ENCODE peak calls at places on chromosome 21, in six cellular contexts. Z is effector memory CD4-positive, alpha-beta T cell; H is ovary; K is CD8-positive, alpha-beta memory T cell; I is sigmoid colon; S is right cardiac atrium. G is an unnamed sample. For H3K9me3 and H3K4me1, the result is how much of the 10 kb centered on the place peaks cover.

GRCh38 chr21:32534113-32534512 is 51.2 kb downstream of the TCP10L start:
- DNase-seq in Z (no peak), H (no peak), K (no peak), I (no peak), S (no peak), G (no peak)

GRCh38 chr21:34522284-34522683 is 10.3 kb upstream of the KCNE1 start:
- DNase-seq in Z (no peak), H (no peak), K (no peak), I (no peak), S (no peak), G (no peak)

GRCh38 chr21:35256468-35256988 is 207.4 kb upstream of the RUNX1 start:
- DNase-seq in Z (no peak), H (peak), K (no peak), I (peak), S (peak), G (peak)

GRCh38 chr21:33640697-33641338 is 723 bp downstream of the CRYZL1 start:
- DNase-seq in Z (no peak), H (no peak), K (no peak), I (no peak), S (no peak), G (no peak)

GRCh38 chr21:37986000-37986399 is 69.7 kb upstream of the KCNJ6 start:
- DNase-seq in Z (no peak), H (no peak), K (no peak), I (no peak), S (no peak), G (no peak)

GRCh38 chr21:25568230-25568629 is 39.1 kb downstream of the MRPL39 start:
- DNase-seq in Z (no peak), H (peak), K (peak), I (peak), S (peak), G (peak)

GRCh38 chr21:43301424-43302355 is 125.2 kb downstream of the SIK1 start:
- DNase-seq in Z (no peak), H (no peak), K (no peak), I (no peak), S (peak), G (no peak)

GRCh38 chr21:43763901-43764523 is 12.1 kb downstream of the CSTB start:
- DNase-seq in Z (no peak), H (no peak), K (no peak), I (no peak), S (peak), G (no peak)

GRCh38 chr21:34892196-34892595 is 156.9 kb downstream of the RUNX1 start:
- DNase-seq in Z (no peak), H (no peak), K (peak), I (no peak), S (no peak), G (no peak)

GRCh38 chr21:44259082-44259705 is 2.5 kb downstream of the DNMT3L start:
- DNase-seq in Z (no peak), H (no peak), K (no peak), I (no peak), S (no peak), G (no peak)

GRCh38 chr21:34553199-34553952 is 41.4 kb upstream of the KCNE1 start:
- DNase-seq in Z (no peak), H (no peak), K (no peak), I (no peak), S (no peak), G (no peak)

GRCh38 chr21:35637431-35637830 is 422.9 kb downstream of the SETD4 start:
- DNase-seq in Z (no peak), H (no peak), K (no peak), I (no peak), S (no peak), G (no peak)

GRCh38 chr21:15121655-15122120 is 56.9 kb upstream of the NRIP1 start:
- DNase-seq in Z (no peak), H (peak), K (no peak), I (no peak), S (peak), G (peak)

GRCh38 chr21:34736116-34736870 is 67.5 kb downstream of the CLIC6 start:
- DNase-seq in Z (no peak), H (no peak), K (no peak), I (no peak), S (no peak), G (no peak)

GRCh38 chr21:34190576-34191301 is 117.4 kb downstream of the MRPS6 start:
- DNase-seq in Z (no peak), H (no peak), K (no peak), I (no peak), S (no peak), G (no peak)

GRCh38 chr21:31459457-31459856 is 115.4 kb upstream of the TIAM1 start:
- DNase-seq in Z (no peak), H (no peak), K (no peak), I (no peak), S (no peak), G (no peak)

GRCh38 chr21:17819878-17820232 is 699 bp upstream of the C21orf91 start:
- DNase-seq in Z (no peak), H (no peak), K (peak), I (no peak), S (no peak), G (no peak)

GRCh38 chr21:15282666-15283065 is 217.9 kb upstream of the NRIP1 start:
- DNase-seq in Z (no peak), H (no peak), K (no peak), I (no peak), S (no peak), G (no peak)

GRCh38 chr21:42554251-42554937 is 40.7 kb downstream of the SLC37A1 start:
- DNase-seq in Z (no peak), H (no peak), K (no peak), I (peak), S (no peak), G (no peak)

GRCh38 chr21:18449586-18449985 is 46.0 kb upstream of the TMPRSS15 start:
- DNase-seq in Z (no peak), H (no peak), K (no peak), I (no peak), S (no peak), G (no peak)

GRCh38 chr21:35414511-35415139 is 365.5 kb upstream of the RUNX1 start:
- DNase-seq in Z (no peak), H (no peak), K (no peak), I (no peak), S (no peak), G (no peak)

GRCh38 chr21:26964379-26964778 is 2.5 kb downstream of the ADAMTS5 start:
- DNase-seq in Z (no peak), H (peak), K (no peak), I (peak), S (peak), G (peak)
- H3K9me3 ChIP-seq in Z (under half), H (under half), K (under half), I (under half), S (under half), G (under half)

GRCh38 chr21:41366522-41367151 is 4.8 kb downstream of the MX2 start:
- DNase-seq in Z (no peak), H (no peak), K (no peak), I (peak), S (peak), G (no peak)

GRCh38 chr21:41368361-41369104 is 6.7 kb downstream of the MX2 start:
- DNase-seq in Z (no peak), H (no peak), K (no peak), I (peak), S (no peak), G (no peak)

GRCh38 chr21:41365377-41366107 is 3.7 kb downstream of the MX2 start:
- DNase-seq in Z (no peak), H (no peak), K (no peak), I (no peak), S (no peak), G (no peak)

GRCh38 chr21:41369105-41369914 is 7.5 kb downstream of the MX2 start:
- DNase-seq in Z (peak), H (peak), K (peak), I (peak), S (peak), G (peak)

GRCh38 chr21:41367598-41368360 is 6.0 kb downstream of the MX2 start:
- DNase-seq in Z (no peak), H (no peak), K (no peak), I (peak), S (no peak), G (no peak)
- H3K4me3 ChIP-seq in Z (no peak), H (no peak), K (no peak), I (no peak), S (no peak), G (no peak)

DNA sequence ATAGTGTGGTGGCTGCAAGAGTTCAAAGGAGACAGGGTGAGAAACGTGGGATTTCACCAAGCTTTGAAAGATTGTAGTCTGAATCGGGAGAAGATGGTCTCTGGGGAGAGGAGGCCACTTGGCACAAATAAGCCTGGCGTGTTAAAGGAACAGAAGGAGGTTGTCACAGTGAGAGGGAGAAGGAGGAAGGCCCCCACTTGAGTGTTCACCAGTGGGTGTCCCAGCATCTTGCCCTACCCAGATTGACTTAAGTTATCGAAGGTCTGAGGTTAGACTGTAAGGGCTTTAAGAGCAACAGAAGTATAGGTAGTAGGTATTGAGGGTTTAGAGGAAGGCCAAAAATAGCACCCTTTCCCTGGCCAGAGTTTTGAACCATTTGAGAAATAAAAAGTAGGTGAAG is 48.0 kb downstream of the BACH1 start:
- DNase-seq in Z (no peak), H (no peak), K (no peak), I (no peak), S (no peak), G (no peak)
- H3K4me1 ChIP-seq in Z (under half), H (under half), K (under half), I (half or more), S (under half), G (half or more)

DNA sequence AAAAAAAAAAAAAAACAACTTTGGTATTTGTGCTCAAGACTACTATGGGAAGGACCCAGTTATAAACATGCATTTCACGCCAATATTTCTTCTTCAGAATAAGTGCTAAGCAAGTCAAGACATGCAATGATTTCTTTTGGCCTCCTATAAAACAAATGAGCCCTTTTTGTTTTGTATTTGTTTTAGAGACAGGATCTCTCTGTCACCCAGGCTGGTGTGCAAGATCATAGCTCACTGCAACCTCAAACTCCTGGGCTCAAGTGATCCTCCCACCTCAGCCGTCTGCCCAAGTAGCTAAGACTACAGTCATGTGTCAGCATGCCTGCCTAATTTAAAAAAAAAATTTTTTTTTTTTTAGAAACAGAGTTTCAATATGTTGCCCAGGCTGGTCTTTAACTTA is 348.7 kb downstream of the PCP4 start:
- DNase-seq in Z (no peak), H (no peak), K (no peak), I (no peak), S (no peak), G (no peak)
- H3K9me3 ChIP-seq in Z (under half), H (under half), K (under half), I (under half), S (under half), G (under half)

GRCh38 chr21:41360072-41360821 is 1.6 kb upstream of the MX2 start:
- DNase-seq in Z (no peak), H (no peak), K (no peak), I (peak), S (peak), G (no peak)

GRCh38 chr21:41361786-41362604 is at the start of gene MX2:
- DNase-seq in Z (peak), H (no peak), K (peak), I (peak), S (peak), G (peak)

GRCh38 chr21:41362605-41363369 is 960 bp downstream of the MX2 start:
- DNase-seq in Z (no peak), H (no peak), K (no peak), I (no peak), S (no peak), G (no peak)

GRCh38 chr21:41359289-41359688 is 2.5 kb upstream of the MX2 start:
- DNase-seq in Z (no peak), H (no peak), K (no peak), I (no peak), S (peak), G (no peak)

DNA sequence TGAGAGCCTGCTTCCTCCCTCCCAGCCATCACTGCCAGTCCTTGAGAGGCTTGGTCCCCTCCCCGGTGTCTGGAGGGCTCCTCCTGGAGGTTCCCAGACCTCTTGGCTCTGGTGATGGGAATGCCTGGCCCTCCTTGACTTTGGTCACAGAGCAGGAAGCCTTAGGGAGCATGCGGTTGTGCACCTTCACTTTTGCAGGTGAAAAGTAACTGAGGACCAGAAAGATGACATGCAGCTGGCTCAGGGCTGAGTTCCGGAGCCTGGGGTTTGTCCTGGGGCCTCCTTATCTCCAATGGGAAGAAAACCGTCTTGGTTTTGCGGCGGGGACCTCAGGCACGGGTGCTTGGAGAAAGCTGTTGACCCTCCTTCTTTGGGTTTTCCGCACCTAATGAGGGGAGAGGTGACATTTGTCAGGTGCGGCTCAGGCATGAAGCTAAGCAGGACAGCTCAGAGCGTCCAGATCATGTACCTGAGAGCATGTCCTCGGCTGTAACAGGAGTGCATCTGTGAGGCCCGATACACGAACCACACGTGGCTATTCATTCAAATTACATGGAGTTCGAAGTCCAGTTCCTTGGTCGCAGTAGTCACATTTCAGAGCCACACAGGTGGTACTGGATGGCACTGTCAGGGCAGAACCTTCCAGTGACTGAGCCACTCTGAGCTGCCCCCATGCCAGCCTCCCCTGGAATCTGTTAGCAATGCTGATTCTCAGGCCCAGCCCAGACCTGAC is 608 bp upstream of the MX2 start:
- DNase-seq in Z (no peak), H (no peak), K (no peak), I (no peak), S (no peak), G (no peak)
- H3K4me3 ChIP-seq in Z (peak), H (no peak), K (peak), I (peak), S (no peak), G (peak)

DNA sequence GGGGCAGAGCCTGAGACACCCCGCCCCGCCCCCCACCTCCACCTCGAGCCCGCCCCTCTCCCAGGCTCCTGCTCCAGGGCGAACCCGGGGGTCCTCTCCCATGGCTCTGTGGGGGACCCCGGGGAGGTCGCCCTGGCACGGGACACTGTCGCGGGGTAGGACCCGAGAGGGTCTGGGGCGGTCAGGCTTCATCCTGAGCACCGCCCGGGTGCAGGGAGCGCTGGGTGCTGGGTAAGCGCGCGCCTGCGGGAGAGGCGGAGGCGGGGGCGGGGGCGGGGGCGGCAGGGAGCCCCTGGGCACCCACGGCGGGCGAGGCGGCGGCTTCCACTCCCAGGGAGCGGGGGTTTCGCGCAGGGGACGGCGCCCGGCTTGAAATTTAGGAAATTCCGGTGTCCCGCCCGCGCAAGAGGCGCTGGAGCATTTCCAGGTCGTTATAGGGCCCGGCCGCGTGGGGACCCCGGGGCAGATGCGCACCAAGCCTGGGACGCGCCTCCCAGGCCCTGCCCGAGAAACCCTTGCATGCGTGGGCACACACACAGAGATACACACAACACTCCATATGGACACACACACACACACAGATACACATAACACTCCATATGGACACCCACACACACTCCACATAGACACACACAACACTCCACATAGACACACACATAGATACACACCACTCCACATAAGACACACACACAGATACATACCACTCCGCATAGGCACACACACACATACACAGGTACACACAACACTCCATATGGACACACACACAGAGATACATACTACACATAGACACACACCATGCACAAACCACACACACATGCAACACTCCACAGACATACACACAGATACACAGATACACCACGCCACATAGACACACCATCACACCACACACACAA is 48.7 kb upstream of the SLC19A1 start:
- DNase-seq in Z (peak), H (peak), K (peak), I (peak), S (peak), G (peak)
- H3K4me1 ChIP-seq in Z (under half), H (under half), K (under half), I (under half), S (under half), G (under half)

G was measured in heart right ventricle.